ENCODE peak calls at places on chromosomes 1 and 21, in five cellular contexts. R is prostate gland; Z is GM23338; H is D341Med; P is stimulated activated CD4-positive, alpha-beta T cell treated with anti-CD3 and anti-CD28 coated beads, Interleukin-2, amount 100 ng/mL, for 24 hours. M is an unnamed sample.

GRCh38 chr1:245863566-245864184 is 643.4 kb downstream of the SMYD3 start:
- DNase-seq in R (no peak), Z (no peak), H (no peak), P (no peak), M (no peak)

GRCh38 chr1:87155180-87155579 is 173.5 kb upstream of the LMO4 start:
- DNase-seq in R (no peak), Z (no peak), H (no peak), P (no peak), M (no peak)

GRCh38 chr1:169186106-169186505 is 79.6 kb downstream of the ATP1B1 start:
- DNase-seq in R (no peak), Z (no peak), H (no peak), P (no peak), M (no peak)

GRCh38 chr1:160326393-160326792 is 16.7 kb downstream of the COPA start:
- DNase-seq in R (no peak), Z (no peak), H (no peak), P (no peak), M (no peak)

GRCh38 chr21:25772680-25773079 is 37.9 kb downstream of the GABPA start:
- DNase-seq in R (no peak), Z (no peak), H (no peak), P (no peak), M (no peak)

GRCh38 chr1:244104309-244105060 is 53.4 kb downstream of the ZBTB18 start:
- DNase-seq in R (no peak), Z (no peak), H (no peak), P (no peak), M (no peak)

GRCh38 chr1:224884428-224884827 is 45.0 kb upstream of the DNAH14 start:
- DNase-seq in R (peak; percentile 60), Z (peak; percentile 31), H (no peak), P (no peak), M (no peak)

GRCh38 chr1:229098903-229099578 is 171.9 kb upstream of the RAB4A start:
- DNase-seq in R (no peak), Z (no peak), H (no peak), P (no peak), M (no peak)

GRCh38 chr1:48055854-48056253 is 58.7 kb upstream of the TRABD2B start:
- DNase-seq in R (no peak), Z (peak; percentile 82), H (no peak), P (no peak), M (no peak)

GRCh38 chr1:12185556-12186276 is 18.9 kb downstream of the TNFRSF1B start:
- DNase-seq in R (no peak), Z (no peak), H (no peak), P (no peak), M (no peak)

GRCh38 chr1:21541835-21542234 is 32.6 kb downstream of the ALPL start:
- DNase-seq in R (no peak), Z (no peak), H (no peak), P (no peak), M (no peak)

GRCh38 chr1:154878371-154879355 is 8.6 kb upstream of the KCNN3 start:
- DNase-seq in R (peak; percentile 73), Z (peak; percentile 93), H (peak; percentile 89), P (peak; percentile 78), M (peak; percentile 98)

GRCh38 chr1:241834733-241835377 is 13.1 kb upstream of the EXO1 start:
- DNase-seq in R (no peak), Z (peak; percentile 62), H (no peak), P (no peak), M (no peak)

GRCh38 chr21:44407493-44407892 is 47.8 kb upstream of the LRRC3 start:
- DNase-seq in R (no peak), Z (no peak), H (no peak), P (peak; percentile 47), M (no peak)

GRCh38 chr1:165014753-165015152 is 341.8 kb downstream of the LMX1A start:
- DNase-seq in R (no peak), Z (no peak), H (no peak), P (no peak), M (no peak)

GRCh38 chr1:159091547-159092397 is 15.2 kb upstream of the AIM2 start:
- DNase-seq in R (no peak), Z (no peak), H (no peak), P (no peak), M (no peak)

M was measured in WERI-Rb-1.